ENCODE peak calls at places on chromosomes 5 and 9, in eight cellular contexts. A is T1000, Q is adipocyte, C is mesothelial cell of epicardium, U is A172, W is cardiac fibroblast, M is left lung, V is neural crest cell. D is an unnamed sample.

GRCh38 chr5:152676177-152676576 is 271.1 kb upstream of the NMUR2 start:
- DNase-seq in A (no peak), Q (no peak), C (no peak), U (no peak), W (no peak), M (no peak), V (no peak), D (no peak)

GRCh38 chr5:153350192-153350883 is 140.1 kb upstream of the GRIA1 start:
- DNase-seq in A (no peak), Q (no peak), C (no peak), U (no peak), W (no peak), M (no peak), V (no peak), D (no peak)

GRCh38 chr5:56534102-56534501 is 281.2 kb upstream of the MAP3K1 start:
- DNase-seq in A (no peak), Q (no peak), C (no peak), U (peak; percentile 84), W (no peak), M (no peak), V (no peak), D (no peak)

GRCh38 chr5:142803428-142804111 is 33.4 kb downstream of the ARHGAP26 start:
- DNase-seq in A (no peak), Q (no peak), C (no peak), U (no peak), W (peak; percentile 96), M (peak; percentile 66), V (no peak), D (peak; percentile 93)

GRCh38 chr9:93578844-93579243 is 2.5 kb downstream of the PHF2 start:
- DNase-seq in A (no peak), Q (no peak), C (peak; percentile 27), U (no peak), W (no peak), M (no peak), V (no peak), D (no peak)

GRCh38 chr9:82127993-82128710 is 139.6 kb downstream of the SPATA31D1 start:
- DNase-seq in A (no peak), Q (no peak), C (no peak), U (no peak), W (no peak), M (no peak), V (no peak), D (no peak)

GRCh38 chr5:71778678-71779276 is 59.7 kb downstream of the CARTPT start:
- DNase-seq in A (no peak), Q (peak; percentile 85), C (no peak), U (peak; percentile 48), W (peak; percentile 59), M (no peak), V (no peak), D (no peak)

GRCh38 chr9:127508901-127509260 is 57.6 kb downstream of the LRSAM1 start:
- DNase-seq in A (no peak), Q (no peak), C (no peak), U (no peak), W (no peak), M (no peak), V (no peak), D (no peak)

GRCh38 chr9:98603821-98604383 is 104.8 kb downstream of the GABBR2 start:
- DNase-seq in A (no peak), Q (no peak), C (no peak), U (no peak), W (peak; percentile 74), M (no peak), V (no peak), D (no peak)

GRCh38 chr9:36396985-36397384 is 3.1 kb downstream of the RNF38 start:
- DNase-seq in A (no peak), Q (peak; percentile 36), C (no peak), U (no peak), W (peak; percentile 45), M (no peak), V (no peak), D (no peak)

GRCh38 chr9:127561491-127562270 is 50.4 kb upstream of the STXBP1 start:
- DNase-seq in A (peak; percentile 95), Q (peak; percentile 99), C (peak; percentile 60), U (peak; percentile 100), W (peak; percentile 99), M (peak; percentile 94), V (no peak), D (peak; percentile 98)

GRCh38 chr5:150489358-150490295 is 18.3 kb upstream of the NDST1 start:
- DNase-seq in A (no peak), Q (peak; percentile 49), C (no peak), U (no peak), W (peak; percentile 59), M (no peak), V (no peak), D (peak; percentile 79)

GRCh38 chr9:127974002-127974768 is 6.6 kb downstream of the EEIG1 start:
- DNase-seq in A (no peak), Q (no peak), C (no peak), U (no peak), W (no peak), M (no peak), V (no peak), D (no peak)

GRCh38 chr5:122259995-122260394 is 52.0 kb upstream of the SNCAIP start:
- DNase-seq in A (peak; percentile 48), Q (peak; percentile 45), C (no peak), U (peak; percentile 10), W (peak; percentile 93), M (no peak), V (no peak), D (no peak)

D was measured in CD14-positive monocyte.